ENCODE peak calls at places on chromosome X, in nine cellular contexts. X is CD8-positive, alpha-beta T cell; C is GM10248; G is glutamatergic neuron; S is heart right ventricle; H is spleen; F is NB4; M is GM12878; K is GM20000. L is an unnamed sample.

GRCh38 chrX:151871244-151871643 is 41.4 kb upstream of the MAGEA4 start:
- DNase-seq in M (no peak), S (no peak), H (no peak), F (no peak), G (no peak), K (no peak), C (no peak), X (no peak), L (no peak)

GRCh38 chrX:85243761-85244410 is at the start of the genes SATL1 and ZNF711:
- DNase-seq in F (no peak), G (peak), M (no peak), H (peak), S (peak), C (peak), X (no peak), K (peak), L (peak)

GRCh38 chrX:43969504-43970501 is 3.4 kb downstream of the NDP start:
- DNase-seq in S (no peak), G (no peak), H (no peak), C (no peak), K (no peak), F (peak), M (no peak), X (no peak), L (no peak)

GRCh38 chrX:71285929-71286328 is 2.5 kb downstream of the NONO start:
- DNase-seq in X (no peak), G (no peak), H (no peak), F (no peak), S (no peak), C (no peak), M (no peak), K (no peak), L (no peak)

GRCh38 chrX:8988456-8988855 is 45.5 kb downstream of the FAM9B start:
- DNase-seq in K (no peak), C (no peak), M (no peak), X (no peak), H (peak), S (peak), F (peak), G (no peak), L (no peak)

GRCh38 chrX:155718964-155719586 is 106.3 kb upstream of the TMLHE start:
- DNase-seq in S (no peak), K (no peak), C (no peak), M (no peak), F (no peak), X (no peak), H (no peak), G (no peak), L (no peak)

GRCh38 chrX:148501121-148502066 is 977 bp downstream of the AFF2 start:
- DNase-seq in G (peak), X (no peak), H (peak), M (no peak), F (peak), K (peak), C (peak), S (no peak), L (peak)

GRCh38 chrX:48835524-48836329 is at the start of gene PCSK1N:
- DNase-seq in G (peak), M (no peak), S (no peak), K (peak), H (no peak), X (peak), C (no peak), F (no peak), L (peak)

GRCh38 chrX:53882331-53882730 is 161.9 kb downstream of the PHF8 start:
- DNase-seq in C (no peak), G (no peak), S (no peak), F (no peak), X (no peak), M (no peak), K (no peak), H (no peak), L (no peak)

GRCh38 chrX:109974906-109975655 is 27.8 kb upstream of the TMEM164 start:
- DNase-seq in M (no peak), G (no peak), X (no peak), S (no peak), F (no peak), H (no peak), C (no peak), K (no peak), L (no peak)

GRCh38 chrX:153411255-153411987 is at the start of gene ZFP92:
- DNase-seq in F (peak), H (peak), C (peak), M (no peak), K (peak), X (peak), G (no peak), S (peak), L (peak)

GRCh38 chrX:80876877-80877276 is 67.2 kb upstream of the BRWD3 start:
- DNase-seq in F (peak), K (peak), C (peak), G (no peak), X (no peak), M (peak), S (no peak), H (no peak), L (no peak)

GRCh38 chrX:2351999-2352995 is 148.5 kb downstream of the DHRSX start:
- DNase-seq in X (no peak), G (no peak), S (no peak), H (no peak), C (no peak), K (no peak), F (no peak), M (no peak), L (no peak)

GRCh38 chrX:120690344-120690743 is 60.5 kb upstream of the C1GALT1C1 start:
- DNase-seq in K (no peak), S (no peak), F (no peak), X (no peak), G (no peak), C (no peak), M (no peak), H (no peak), L (no peak)

GRCh38 chrX:149567621-149568417 is 18.1 kb upstream of the HSFX3 start:
- DNase-seq in F (no peak), S (no peak), X (no peak), C (no peak), H (no peak), K (no peak), M (no peak), G (no peak), L (no peak)

GRCh38 chrX:17788956-17789562 is 51.8 kb downstream of the SCML1 start:
- DNase-seq in F (peak), K (no peak), X (no peak), C (no peak), G (no peak), H (no peak), M (no peak), S (no peak), L (no peak)

GRCh38 chrX:15524417-15524816 is 23.8 kb downstream of the BMX start:
- DNase-seq in F (no peak), S (no peak), H (no peak), K (no peak), X (no peak), C (no peak), M (no peak), G (no peak), L (no peak)

GRCh38 chrX:46665232-46666162 is 91.9 kb downstream of the CHST7 start:
- DNase-seq in X (no peak), M (no peak), S (no peak), C (no peak), F (no peak), G (no peak), H (no peak), K (no peak), L (no peak)

GRCh38 chrX:71859637-71860036 is 51.0 kb upstream of the NHSL2 start:
- DNase-seq in X (peak), H (no peak), M (no peak), F (peak), G (no peak), C (no peak), K (peak), S (no peak), L (peak)

GRCh38 chrX:100408643-100409315 is 1.3 kb downstream of the PCDH19 start:
- DNase-seq in K (peak), F (no peak), M (no peak), C (peak), X (no peak), H (no peak), G (no peak), S (no peak), L (peak)

GRCh38 chrX:154317391-154318000 is 21.9 kb downstream of the TKTL1 start:
- DNase-seq in C (no peak), H (peak), X (no peak), F (no peak), S (no peak), G (peak), M (no peak), K (no peak), L (peak)

GRCh38 chrX:136219893-136220292 is 31.3 kb downstream of the MAP7D3 start:
- DNase-seq in H (no peak), K (no peak), X (no peak), F (no peak), S (no peak), M (no peak), G (no peak), C (no peak), L (no peak)

GRCh38 chrX:129997081-129997480 is 14.6 kb downstream of the BCORL1 start:
- DNase-seq in K (no peak), H (no peak), M (no peak), X (no peak), C (no peak), G (no peak), F (peak), S (no peak), L (no peak)

GRCh38 chrX:153662266-153662665 is 11.3 kb downstream of the PNCK start:
- DNase-seq in G (peak), X (peak), S (peak), C (peak), K (no peak), H (peak), F (peak), M (no peak), L (peak)

GRCh38 chrX:37685452-37686347 is at the start of gene XK:
- DNase-seq in G (peak), X (no peak), F (peak), C (peak), S (peak), H (peak), M (no peak), K (peak), L (peak)

GRCh38 chrX:114619874-114620273 is 36.0 kb downstream of the HTR2C start:
- DNase-seq in H (no peak), F (peak), X (no peak), G (no peak), M (no peak), S (no peak), K (peak), C (peak), L (peak)

GRCh38 chrX:7330971-7331746 is 183.2 kb upstream of the PUDP start:
- DNase-seq in H (no peak), K (no peak), M (no peak), S (no peak), X (no peak), F (no peak), G (no peak), C (no peak), L (no peak)

GRCh38 chrX:103404225-103405008 is 28.1 kb downstream of the BEX3 start:
- DNase-seq in C (peak), X (peak), M (peak), F (peak), H (no peak), K (peak), S (peak), G (peak), L (peak)

DNA sequence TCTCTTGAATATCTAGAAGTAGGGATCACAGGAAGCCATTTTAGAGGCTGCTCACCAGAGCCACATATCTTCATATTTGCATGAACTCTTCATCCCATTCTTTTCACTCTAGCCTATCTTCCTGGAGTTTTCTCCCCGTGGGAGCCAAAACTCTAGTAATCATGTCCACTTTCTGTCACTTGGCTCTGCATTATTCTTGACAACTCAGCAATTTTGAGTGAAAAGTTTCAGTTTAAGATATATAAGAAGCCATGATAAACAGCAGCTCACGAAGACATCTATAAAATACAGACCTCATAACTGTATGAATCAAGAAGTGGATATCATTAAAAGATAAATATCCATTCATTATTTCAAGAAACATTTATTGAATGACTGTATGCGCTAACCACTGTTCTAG is 79.1 kb upstream of the NR0B1 start:
- DNase-seq in H (no peak), M (no peak), F (no peak), K (no peak), G (no peak), C (no peak), S (no peak), X (no peak), L (no peak)
- TF ChIP-seq CTCF in H (no peak), M (no peak), F (no peak), K (no peak), G (no peak), C (no peak), S (no peak), X (no peak), L (no peak)

DNA sequence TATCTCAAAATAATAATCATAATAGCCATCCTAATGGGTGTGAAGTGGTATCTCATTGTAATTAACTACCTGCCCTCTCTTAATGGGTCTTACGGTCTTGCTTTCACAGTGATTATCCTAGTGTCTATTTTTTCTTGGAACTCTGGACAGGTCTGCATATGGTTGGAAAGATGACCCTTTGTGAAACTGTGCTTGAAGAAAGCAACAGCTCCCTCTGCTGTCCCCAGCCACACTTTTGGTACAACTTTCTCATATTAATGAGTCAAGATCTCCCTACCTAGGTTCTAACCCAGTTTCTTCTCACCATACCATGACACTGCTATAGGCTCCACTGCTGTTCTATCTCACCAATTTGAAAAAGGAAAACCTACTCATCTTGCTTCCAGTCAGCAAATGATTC is 2.4 kb downstream of the TFDP3 start:
- DNase-seq in F (peak), X (no peak), G (peak), M (no peak), K (peak), S (no peak), H (no peak), C (no peak), L (peak)
- TF ChIP-seq CTCF in F (peak), X (no peak), G (no peak), M (peak), K (no peak), S (no peak), H (no peak), C (no peak), L (peak)

GRCh38 chrX:3713225-3713936 is at the start of gene PRKX:
- DNase-seq in G (peak), X (peak), K (peak), M (peak), C (peak), H (peak), S (peak), F (peak), L (peak)

GRCh38 chrX:3711331-3711917 is 2.0 kb downstream of the PRKX start:
- DNase-seq in M (peak), S (peak), X (no peak), G (no peak), C (no peak), H (peak), K (no peak), F (no peak), L (peak)

GRCh38 chrX:3713937-3714434 is 537 bp upstream of the PRKX start:
- DNase-seq in S (no peak), K (peak), G (no peak), X (no peak), H (no peak), C (no peak), F (no peak), M (no peak), L (peak)

GRCh38 chrX:3712080-3712869 is 1.2 kb downstream of the PRKX start:
- DNase-seq in F (peak), C (no peak), H (peak), K (peak), M (no peak), G (peak), S (no peak), X (no peak), L (peak)

GRCh38 chrX:3712870-3713224 is 602 bp downstream of the PRKX start:
- DNase-seq in K (no peak), S (no peak), H (peak), G (no peak), F (no peak), X (no peak), C (no peak), M (no peak), L (no peak)
- TF ChIP-seq CTCF in K (no peak), S (no peak), H (no peak), G (no peak), F (no peak), X (no peak), C (no peak), M (no peak), L (no peak)

DNA sequence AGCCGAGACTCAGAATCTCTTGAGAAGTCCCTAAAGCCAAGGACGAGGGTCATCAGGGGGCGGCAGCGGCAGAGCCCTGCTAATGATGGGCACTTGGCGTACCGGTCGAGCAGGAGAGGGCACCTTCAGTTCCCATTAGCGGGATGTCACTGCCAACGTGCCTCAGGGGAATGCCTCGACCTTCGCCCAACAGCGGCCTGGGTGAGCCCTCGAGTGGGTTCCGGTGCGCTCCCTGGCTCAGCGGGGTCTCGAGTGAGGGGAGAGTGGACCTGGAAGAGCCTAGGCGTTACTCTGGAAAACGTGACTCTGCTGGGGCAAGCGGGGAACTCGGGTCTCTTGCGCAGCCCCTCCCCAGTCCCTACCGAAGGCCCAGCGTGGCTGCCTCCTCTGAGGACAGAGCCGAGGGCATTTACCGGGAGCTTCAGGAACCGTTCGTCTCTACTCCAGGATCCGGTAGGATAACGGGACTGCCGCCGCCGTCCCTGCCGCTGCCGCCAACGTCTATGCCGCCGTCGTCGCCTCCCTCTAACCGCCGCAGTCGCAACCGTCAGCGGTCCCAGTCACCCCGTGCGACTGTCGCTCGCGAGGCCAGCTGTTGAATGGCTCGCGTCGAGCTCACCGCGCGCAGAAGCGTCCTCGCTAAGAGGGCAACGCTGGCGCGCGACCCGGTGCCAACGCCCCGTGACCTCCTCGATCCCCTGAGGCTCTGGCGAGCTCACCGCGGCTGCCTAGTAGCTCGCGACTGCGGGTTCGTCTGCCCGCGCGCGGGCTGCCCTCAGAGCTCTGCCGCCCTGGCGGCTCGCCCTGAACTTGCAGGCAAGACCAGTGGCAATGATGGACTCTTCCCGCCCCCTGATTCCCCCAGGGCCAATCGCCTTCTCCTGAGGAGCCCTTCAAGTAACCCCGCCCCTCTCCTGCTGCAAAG is 37.1 kb downstream of the PGRMC1 start:
- DNase-seq in H (peak), F (no peak), G (peak), X (no peak), S (peak), K (peak), M (no peak), C (peak), L (no peak)
- TF ChIP-seq CTCF in H (peak), F (no peak), G (peak), X (no peak), S (no peak), K (peak), M (no peak), C (no peak), L (no peak)

DNA sequence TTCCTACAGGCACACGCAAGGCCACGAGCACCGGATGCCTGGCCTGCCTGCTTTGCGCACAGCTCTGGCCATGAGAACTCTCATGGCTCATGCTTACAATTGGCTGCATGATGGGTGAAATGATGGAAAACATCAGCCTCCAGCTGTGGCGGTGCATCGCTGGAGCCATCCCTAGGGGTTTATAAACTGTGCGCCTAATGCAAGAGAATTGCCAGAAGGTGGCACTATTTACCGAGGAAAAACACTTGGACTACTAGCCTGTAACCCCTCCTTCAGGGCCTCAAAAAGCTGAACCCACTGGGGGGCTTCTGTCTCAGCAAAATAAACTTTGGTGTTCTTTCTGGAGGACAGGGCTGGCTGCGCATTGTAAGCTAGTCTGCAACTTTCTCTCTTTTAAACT is 51.9 kb downstream of the PHKA2 start:
- DNase-seq in C (peak), H (no peak), S (no peak), X (no peak), K (no peak), F (peak), G (no peak), M (no peak), L (peak)
- TF ChIP-seq CTCF in C (peak), H (peak), S (peak), X (no peak), K (peak), F (peak), G (peak), M (peak), L (peak)

GRCh38 chrX:118329179-118329578 is 16.7 kb upstream of the WDR44 start:
- DNase-seq in H (no peak), C (no peak), M (no peak), G (no peak), S (no peak), X (no peak), K (no peak), F (no peak), L (no peak)

GRCh38 chrX:118324588-118324987 is 21.3 kb upstream of the WDR44 start:
- DNase-seq in M (no peak), F (no peak), G (no peak), X (no peak), H (no peak), C (no peak), K (no peak), S (no peak), L (no peak)

GRCh38 chrX:118325453-118325852 is 20.5 kb upstream of the WDR44 start:
- DNase-seq in G (no peak), S (no peak), K (peak), F (peak), X (no peak), M (no peak), C (peak), H (no peak), L (no peak)
- TF ChIP-seq CTCF in G (no peak), S (no peak), K (no peak), F (peak), X (no peak), M (peak), C (peak), H (no peak), L (peak)

GRCh38 chrX:11908371-11908770 is 150.3 kb downstream of the MSL3 start:
- DNase-seq in M (peak), H (no peak), F (peak), K (peak), C (peak), G (no peak), X (no peak), S (no peak), L (no peak)
- TF ChIP-seq CTCF in M (peak), H (no peak), F (peak), K (no peak), C (no peak), G (peak), X (peak), S (no peak), L (peak)

L was measured in nephron progenitor cell.